ENCODE peak calls at places on chromosomes 6 and 20, in seven cellular contexts. K, B, A, N, G, X and L are unnamed samples.

GRCh38 chr6:75930954-75931689 is 141.3 kb downstream of the IMPG1 start:
- DNase-seq in B (peak), A (no peak), G (no peak), K (peak), N (no peak), X (no peak), L (no peak)

GRCh38 chr20:19593762-19594161 is 164.3 kb upstream of the RIN2 start:
- DNase-seq in A (no peak), X (no peak), N (no peak), G (no peak), B (no peak), K (no peak), L (no peak)

GRCh38 chr6:157551041-157551832 is 170.2 kb downstream of the ZDHHC14 start:
- DNase-seq in G (no peak), N (no peak), B (no peak), K (peak), X (no peak), A (no peak), L (no peak)

GRCh38 chr20:49140834-49141233 is 47.3 kb downstream of the STAU1 start:
- DNase-seq in G (no peak), N (no peak), A (no peak), K (no peak), B (peak), X (no peak), L (no peak)

GRCh38 chr6:118875672-118876071 is 18.3 kb upstream of the ASF1A start:
- DNase-seq in K (no peak), G (no peak), X (no peak), B (no peak), A (no peak), N (no peak), L (no peak)

GRCh38 chr6:52560462-52560861 is 16.4 kb downstream of the TRAM2 start:
- DNase-seq in K (no peak), A (no peak), B (no peak), G (no peak), N (no peak), X (no peak), L (no peak)

GRCh38 chr6:167679137-167679736 is 147.5 kb upstream of the AFDN start:
- DNase-seq in B (no peak), A (no peak), X (no peak), G (no peak), N (no peak), K (no peak), L (no peak)

GRCh38 chr20:51354191-51354768 is 188.2 kb downstream of the NFATC2 start:
- DNase-seq in A (no peak), K (peak), B (peak), N (no peak), G (no peak), X (no peak), L (no peak)